ENCODE peak calls at places on chromosomes 1 and 21, in seven cellular contexts. R is cardiac fibroblast, U is AG09319, V is ovary, A is lower leg skin, S is Calu3, H is type B pancreatic cell. F is an unnamed sample.

GRCh38 chr1:205672395-205672889 is 7.9 kb downstream of the SLC45A3 start:
- DNase-seq in R (no peak), U (no peak), V (no peak), A (no peak), S (no peak), H (no peak), F (no peak)

GRCh38 chr1:21318714-21319159 is 28.5 kb upstream of the ECE1 start:
- DNase-seq in R (peak; percentile 97), U (no peak), V (peak; percentile 100), A (peak; percentile 98), S (no peak), H (no peak), F (peak; percentile 97)

GRCh38 chr1:88104234-88104633 is 579.8 kb upstream of the PKN2 start:
- DNase-seq in R (peak; percentile 28), U (no peak), V (no peak), A (no peak), S (no peak), H (no peak), F (no peak)

GRCh38 chr1:23529146-23530088 is 1.6 kb downstream of the E2F2 start:
- DNase-seq in R (no peak), U (no peak), V (no peak), A (no peak), S (no peak), H (no peak), F (no peak)

GRCh38 chr1:1578371-1578940 is 3.8 kb upstream of the SSU72 start:
- DNase-seq in R (no peak), U (no peak), V (no peak), A (no peak), S (no peak), H (no peak), F (no peak)

GRCh38 chr1:168636200-168636599 is 59.8 kb downstream of the XCL1 start:
- DNase-seq in R (peak; percentile 30), U (no peak), V (no peak), A (no peak), S (peak; percentile 34), H (no peak), F (no peak)

GRCh38 chr1:195733826-195734225 is 874.4 kb downstream of the KCNT2 start:
- DNase-seq in R (peak; percentile 1), U (no peak), V (no peak), A (no peak), S (no peak), H (no peak), F (no peak)

GRCh38 chr1:2300851-2301606 is 72.9 kb downstream of the SKI start:
- DNase-seq in R (peak; percentile 82), U (no peak), V (no peak), A (peak; percentile 96), S (no peak), H (no peak), F (no peak)

GRCh38 chr21:45871616-45872236 is 109.8 kb upstream of the COL6A1 start:
- DNase-seq in R (no peak), U (no peak), V (no peak), A (no peak), S (no peak), H (peak; percentile 58), F (no peak)

GRCh38 chr1:9449106-9449627 is 90.1 kb upstream of the SLC25A33 start:
- DNase-seq in R (peak; percentile 76), U (no peak), V (no peak), A (no peak), S (no peak), H (no peak), F (peak; percentile 92)

GRCh38 chr1:55750020-55750995 is 535.1 kb upstream of the USP24 start:
- DNase-seq in R (no peak), U (no peak), V (no peak), A (no peak), S (no peak), H (no peak), F (no peak)

GRCh38 chr1:104072915-104073371 is 323.2 kb downstream of the AMY1C start:
- DNase-seq in R (no peak), U (no peak), V (no peak), A (no peak), S (no peak), H (no peak), F (no peak)

GRCh38 chr1:1540015-1540816 is at the start of gene TMEM240:
- DNase-seq in R (peak; percentile 87), U (peak; percentile 45), V (peak; percentile 90), A (peak; percentile 94), S (no peak), H (peak; percentile 84), F (peak; percentile 83)

GRCh38 chr1:208449951-208450350 is 205.8 kb upstream of the PLXNA2 start:
- DNase-seq in R (no peak), U (no peak), V (no peak), A (no peak), S (no peak), H (no peak), F (no peak)

GRCh38 chr1:8962812-8963669 is 17.4 kb downstream of the CA6 start:
- DNase-seq in R (peak; percentile 52), U (no peak), V (no peak), A (no peak), S (peak; percentile 58), H (no peak), F (no peak)

GRCh38 chr1:230826166-230826875 is 42.0 kb downstream of the C1orf198 start:
- DNase-seq in R (peak; percentile 46), U (no peak), V (no peak), A (no peak), S (no peak), H (peak; percentile 56), F (no peak)

GRCh38 chr21:45534591-45535331 is 7.5 kb downstream of the SLC19A1 start:
- DNase-seq in R (peak; percentile 38), U (no peak), V (peak; percentile 58), A (peak; percentile 84), S (no peak), H (peak; percentile 68), F (no peak)

GRCh38 chr1:43358746-43359693 is at the start of gene CDC20:
- DNase-seq in R (peak; percentile 96), U (peak; percentile 80), V (peak; percentile 96), A (peak; percentile 100), S (peak; percentile 98), H (peak; percentile 99), F (peak; percentile 99)

GRCh38 chr1:45490623-45491463 is at the start of gene TESK2:
- DNase-seq in R (peak; percentile 100), U (peak; percentile 96), V (peak; percentile 95), A (peak; percentile 100), S (peak; percentile 98), H (peak; percentile 98), F (peak; percentile 99)
- TF ChIP-seq CTCF in R (peak; percentile 11), U (no peak), V (peak; percentile 58), A (no peak), S (no peak), H (no peak), F (no peak)

DNA sequence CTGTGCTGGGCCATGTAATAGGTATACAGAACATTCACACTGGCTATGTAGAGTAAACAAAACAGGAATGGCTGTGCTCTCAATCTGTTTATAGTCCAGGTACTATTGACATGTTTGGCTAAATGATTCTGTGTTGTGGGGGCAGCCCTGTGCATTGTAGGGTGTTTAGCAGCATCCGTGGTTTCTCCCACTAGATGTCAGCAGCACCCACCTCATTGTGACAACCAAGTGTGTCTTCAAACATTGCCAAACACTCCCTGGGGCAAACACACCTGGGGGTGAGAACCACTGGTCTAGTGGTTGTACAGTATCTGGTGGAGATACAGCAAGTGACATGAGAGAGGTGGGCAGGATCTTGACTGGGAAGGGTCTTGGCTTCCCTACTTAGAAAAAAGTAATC is 80.4 kb upstream of the SPATA6 start:
- DNase-seq in R (peak; percentile 1), U (no peak), V (no peak), A (no peak), S (peak; percentile 42), H (no peak), F (no peak)
- TF ChIP-seq CTCF in R (no peak), U (peak; percentile 12), V (no peak), A (no peak), S (no peak), H (peak; percentile 26), F (no peak)

DNA sequence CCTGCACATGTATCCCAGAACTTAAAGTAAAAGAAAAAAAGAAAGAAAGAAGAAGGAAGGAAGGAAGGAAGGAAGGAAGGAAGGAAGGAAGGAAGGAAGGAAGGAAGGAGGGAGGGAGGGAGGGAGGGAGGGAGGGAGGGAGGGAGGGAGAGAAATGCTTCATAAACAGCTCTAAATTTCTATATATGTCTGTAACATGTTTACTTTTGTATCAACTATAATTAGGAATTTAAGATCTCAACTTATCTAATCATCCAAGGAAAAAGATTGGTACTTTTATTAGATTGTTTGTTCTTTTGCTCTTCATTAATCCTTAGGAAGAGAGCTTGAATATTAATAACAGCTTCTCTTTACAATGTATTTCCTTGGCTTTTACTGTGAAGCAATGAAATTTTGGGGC is 195.4 kb upstream of the PRMT6 start:
- DNase-seq in R (no peak), U (no peak), V (no peak), A (no peak), S (no peak), H (no peak), F (no peak)
- TF ChIP-seq CTCF in R (no peak), U (no peak), V (no peak), A (no peak), S (no peak), H (no peak), F (no peak)

DNA sequence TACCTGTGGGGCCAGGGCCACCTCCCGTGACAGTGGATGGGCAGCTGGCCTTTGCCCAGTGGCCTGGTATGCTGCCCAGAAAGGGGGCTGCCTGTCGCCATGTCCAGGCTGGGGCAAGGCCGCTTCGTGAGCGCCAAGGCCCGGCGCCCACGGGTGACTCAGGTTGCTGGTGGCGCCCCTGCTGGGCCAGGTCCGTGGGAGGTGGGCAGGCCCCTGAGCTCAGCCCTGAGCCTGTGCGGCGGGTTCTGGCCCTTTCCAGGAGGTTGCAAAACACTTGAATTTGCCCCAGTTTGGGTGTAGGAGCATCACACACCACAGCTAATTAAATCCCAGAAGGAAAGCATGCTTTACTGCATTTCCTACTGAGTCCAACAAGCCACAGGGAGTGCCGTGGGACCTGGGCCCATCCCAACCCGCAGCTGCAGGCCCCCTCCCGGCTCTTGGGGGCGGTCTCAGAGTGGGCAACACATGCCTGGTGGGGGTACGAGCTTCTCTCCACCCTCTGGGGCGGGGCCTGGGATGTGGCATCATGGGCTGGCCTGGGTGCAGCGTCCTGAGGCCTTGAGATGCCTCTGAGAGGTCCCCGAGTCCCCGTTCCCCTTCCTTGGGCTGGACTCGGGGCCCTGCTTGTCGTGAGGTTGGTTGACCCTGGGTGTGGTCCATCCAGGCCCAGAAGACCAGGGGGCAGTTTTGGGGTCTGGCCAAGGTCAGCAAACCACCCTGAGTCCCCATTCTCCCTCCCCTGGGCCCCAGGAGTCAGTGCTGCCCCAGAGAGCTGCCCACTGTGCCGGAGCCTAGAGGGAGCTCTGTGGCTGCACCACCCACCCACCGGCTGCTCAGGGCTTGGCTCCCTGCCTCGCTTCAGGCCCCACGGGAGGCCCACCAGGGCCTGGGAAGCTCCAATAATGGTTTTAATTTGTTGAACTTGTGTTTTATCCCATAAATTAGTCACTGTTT is 160.0 kb downstream of the PEX14 start:
- DNase-seq in R (peak; percentile 15), U (no peak), V (no peak), A (no peak), S (no peak), H (no peak), F (no peak)
- TF ChIP-seq CTCF in R (no peak), U (no peak), V (no peak), A (no peak), S (no peak), H (no peak), F (no peak)

GRCh38 chr1:71565831-71566230 is 485.0 kb upstream of the ZRANB2 start:
- DNase-seq in R (no peak), U (no peak), V (no peak), A (no peak), S (no peak), H (no peak), F (no peak)
- TF ChIP-seq CTCF in R (no peak), U (no peak), V (no peak), A (no peak), S (no peak), H (no peak), F (no peak)